ENCODE peak calls at places on chromosomes 16 and 17, in six cellular contexts. P, L, U, E, O and M are unnamed samples.
A peak's percentile ranks its signal among the peaks of the same experiment; 100 is the strongest.

GRCh38 chr17:8964801-8965393 is 610 bp downstream of the PIK3R5 start:
- DNase-seq in P (no peak), E (no peak), L (no peak), O (no peak), U (no peak), M (no peak)

GRCh38 chr17:1455291-1455747 is 713 bp downstream of the CRK start:
- DNase-seq in P (peak; percentile 60), E (peak; percentile 38), L (peak; percentile 27), U (peak; percentile 91), O (peak; percentile 82), M (peak; percentile 51)

GRCh38 chr16:56912746-56913703 is 18.9 kb upstream of the HERPUD1 start:
- DNase-seq in O (no peak), L (no peak), U (no peak), P (no peak), E (no peak), M (peak; percentile 61)

GRCh38 chr16:29789775-29790182 is 772 bp upstream of the KIF22 start:
- DNase-seq in L (no peak), E (no peak), O (no peak), P (no peak), U (no peak), M (no peak)

GRCh38 chr16:26885674-26886073 is 181.1 kb upstream of the C16orf82 start:
- DNase-seq in U (no peak), O (no peak), P (no peak), L (no peak), E (no peak), M (no peak)

GRCh38 chr16:80125677-80126076 is 415.1 kb upstream of the DYNLRB2 start:
- DNase-seq in U (peak; percentile 57), O (no peak), L (no peak), E (no peak), P (no peak), M (no peak)

GRCh38 chr17:46056800-46057304 is 57.8 kb downstream of the STH start:
- DNase-seq in E (no peak), L (no peak), O (no peak), U (no peak), P (no peak), M (peak; percentile 73)

GRCh38 chr16:25210758-25211157 is 6.0 kb upstream of the AQP8 start:
- DNase-seq in O (peak; percentile 82), L (no peak), U (no peak), E (no peak), P (no peak), M (peak; percentile 83)

GRCh38 chr16:21265104-21265825 is 12.8 kb downstream of the CRYM start:
- DNase-seq in U (no peak), O (peak; percentile 48), E (no peak), P (no peak), L (no peak), M (no peak)

GRCh38 chr17:40545660-40546059 is 19.6 kb downstream of the CCR7 start:
- DNase-seq in L (no peak), P (no peak), U (no peak), O (no peak), E (no peak), M (no peak)

GRCh38 chr17:17561408-17562144 is 29.9 kb downstream of the PEMT start:
- DNase-seq in L (no peak), E (no peak), P (no peak), U (peak; percentile 57), O (peak; percentile 19), M (no peak)

GRCh38 chr16:21088646-21089538 is 61.8 kb downstream of the DNAH3 start:
- DNase-seq in O (no peak), L (no peak), E (no peak), U (no peak), P (no peak), M (peak; percentile 80)